ENCODE peak calls at places on chromosomes 16 and 17, in seven cellular contexts. N is astrocyte, S is neuronal stem cell, Q is keratinocyte, A is neural progenitor cell, H is PC-3, Y is DND-41. R is an unnamed sample.

GRCh38 chr16:48930951-48931553 is 321.1 kb upstream of the N4BP1 start:
- DNase-seq in S (no peak), H (no peak), A (no peak), Q (no peak), Y (no peak), N (no peak), R (no peak)

GRCh38 chr16:53821487-53821886 is 117.5 kb downstream of the FTO start:
- DNase-seq in H (peak; percentile 76), A (no peak), Q (peak; percentile 30), S (no peak), Y (no peak), N (peak; percentile 78), R (peak; percentile 83)

GRCh38 chr16:11205754-11206459 is 50.1 kb downstream of the SOCS1 start:
- DNase-seq in S (no peak), H (no peak), A (no peak), N (no peak), Y (no peak), Q (no peak), R (peak; percentile 41)

GRCh38 chr16:8686879-8687278 is 12.5 kb downstream of the ABAT start:
- DNase-seq in Q (no peak), N (no peak), S (no peak), A (no peak), Y (no peak), H (no peak), R (no peak)

GRCh38 chr17:836154-836553 is 54.0 kb downstream of the MRM3 start:
- DNase-seq in N (peak; percentile 79), A (no peak), Q (no peak), Y (no peak), H (no peak), S (no peak), R (peak; percentile 83)

GRCh38 chr16:8645141-8645521 is 23.6 kb downstream of the METTL22 start:
- DNase-seq in N (no peak), H (no peak), Q (no peak), S (no peak), A (no peak), Y (no peak), R (no peak)

GRCh38 chr17:8300629-8301242 is 5.5 kb upstream of the SLC25A35 start:
- DNase-seq in A (peak; percentile 83), H (peak; percentile 69), S (peak; percentile 51), N (peak; percentile 39), Q (no peak), Y (peak; percentile 72), R (peak; percentile 75)

GRCh38 chr16:86874141-86874540 is 295.8 kb downstream of the FOXL1 start:
- DNase-seq in Q (no peak), A (peak; percentile 58), Y (peak; percentile 48), N (no peak), S (no peak), H (peak; percentile 53), R (no peak)

GRCh38 chr17:76279742-76280287 is 14.7 kb downstream of the UBALD2 start:
- DNase-seq in Y (no peak), S (no peak), A (no peak), H (no peak), N (no peak), Q (no peak), R (no peak)

GRCh38 chr16:2819179-2819938 is 2.3 kb downstream of the PRSS21 start:
- DNase-seq in H (no peak), A (no peak), S (no peak), N (no peak), Q (no peak), Y (no peak), R (no peak)

GRCh38 chr17:40813804-40814203 is 8.6 kb downstream of the KRT10 start:
- DNase-seq in A (no peak), S (no peak), N (peak; percentile 46), H (peak; percentile 83), Q (peak; percentile 58), Y (no peak), R (peak; percentile 57)

GRCh38 chr17:55726440-55726839 is 3.8 kb upstream of the TMEM100 start:
- DNase-seq in N (peak; percentile 91), S (no peak), A (no peak), H (peak; percentile 70), Y (no peak), Q (peak; percentile 30), R (peak; percentile 93)

GRCh38 chr17:29143894-29144293 is 36.3 kb downstream of the MYO18A start:
- DNase-seq in Y (no peak), Q (no peak), H (peak; percentile 37), N (no peak), A (peak; percentile 50), S (no peak), R (no peak)

GRCh38 chr17:67262420-67262819 is 17.4 kb upstream of the HELZ start:
- DNase-seq in S (no peak), Q (no peak), Y (no peak), H (no peak), A (peak; percentile 33), N (no peak), R (no peak)

GRCh38 chr16:55297910-55298175 is 26.2 kb upstream of the IRX6 start:
- DNase-seq in Q (peak; percentile 23), Y (no peak), S (no peak), A (no peak), N (peak; percentile 39), H (peak; percentile 22), R (peak; percentile 57)

GRCh38 chr16:11977206-11978041 is 890 bp downstream of the SNX29 start:
- DNase-seq in Y (no peak), N (peak; percentile 81), A (peak; percentile 35), H (peak; percentile 71), Q (peak; percentile 38), S (no peak), R (peak; percentile 85)

GRCh38 chr16:88542231-88542630 is 28.0 kb upstream of the ZC3H18 start:
- DNase-seq in S (no peak), N (no peak), H (no peak), A (no peak), Y (no peak), Q (no peak), R (no peak)

GRCh38 chr17:57916925-57917858 is 38.0 kb downstream of the CUEDC1 start:
- DNase-seq in Y (no peak), S (no peak), N (no peak), H (peak; percentile 39), A (no peak), Q (no peak), R (no peak)

GRCh38 chr17:7888184-7888920 is at the start of gene CHD3:
- DNase-seq in Y (no peak), S (no peak), N (no peak), Q (no peak), A (peak; percentile 31), H (peak; percentile 71), R (peak; percentile 38)

GRCh38 chr17:14318109-14318905 is 17.4 kb downstream of the HS3ST3B1 start:
- DNase-seq in Y (no peak), Q (no peak), N (no peak), A (no peak), S (no peak), H (no peak), R (no peak)

GRCh38 chr16:16062023-16062932 is 112.9 kb downstream of the ABCC1 start:
- DNase-seq in Y (peak; percentile 83), N (no peak), Q (no peak), A (peak; percentile 11), S (no peak), H (no peak), R (peak; percentile 41)

GRCh38 chr16:19377864-19378263 is 39.8 kb upstream of the TMC5 start:
- DNase-seq in Q (no peak), A (no peak), Y (no peak), N (no peak), S (no peak), H (no peak), R (no peak)

GRCh38 chr16:75116081-75116910 is at the start of gene LDHD:
- DNase-seq in Y (no peak), Q (no peak), A (peak; percentile 67), H (peak; percentile 75), S (no peak), N (peak; percentile 47), R (peak; percentile 62)
- H2AFZ ChIP-seq in Y (no peak within 1 kb of the TSS), Q (no peak within 1 kb of the TSS), A (peak within 1 kb of the TSS; percentile 91), H (peak within 1 kb of the TSS; percentile 74), S (peak within 1 kb of the TSS; percentile 54), N (no peak within 1 kb of the TSS), R (no peak within 1 kb of the TSS)

GRCh38 chr17:81332118-81332834 is 37.2 kb upstream of the SLC38A10 start:
- DNase-seq in Y (no peak), Q (no peak), N (no peak), S (no peak), H (no peak), A (no peak), R (no peak)
- H3K4me1 ChIP-seq in Y (no peaks in the 10 kb centered on the region), Q (peaks cover 35% of the 10 kb centered on the region), N (peaks cover 15% of the 10 kb centered on the region), S (peaks cover 31% of the 10 kb centered on the region), H (peaks cover 40% of the 10 kb centered on the region), A (peaks cover 38% of the 10 kb centered on the region), R (peaks cover 10% of the 10 kb centered on the region)

DNA sequence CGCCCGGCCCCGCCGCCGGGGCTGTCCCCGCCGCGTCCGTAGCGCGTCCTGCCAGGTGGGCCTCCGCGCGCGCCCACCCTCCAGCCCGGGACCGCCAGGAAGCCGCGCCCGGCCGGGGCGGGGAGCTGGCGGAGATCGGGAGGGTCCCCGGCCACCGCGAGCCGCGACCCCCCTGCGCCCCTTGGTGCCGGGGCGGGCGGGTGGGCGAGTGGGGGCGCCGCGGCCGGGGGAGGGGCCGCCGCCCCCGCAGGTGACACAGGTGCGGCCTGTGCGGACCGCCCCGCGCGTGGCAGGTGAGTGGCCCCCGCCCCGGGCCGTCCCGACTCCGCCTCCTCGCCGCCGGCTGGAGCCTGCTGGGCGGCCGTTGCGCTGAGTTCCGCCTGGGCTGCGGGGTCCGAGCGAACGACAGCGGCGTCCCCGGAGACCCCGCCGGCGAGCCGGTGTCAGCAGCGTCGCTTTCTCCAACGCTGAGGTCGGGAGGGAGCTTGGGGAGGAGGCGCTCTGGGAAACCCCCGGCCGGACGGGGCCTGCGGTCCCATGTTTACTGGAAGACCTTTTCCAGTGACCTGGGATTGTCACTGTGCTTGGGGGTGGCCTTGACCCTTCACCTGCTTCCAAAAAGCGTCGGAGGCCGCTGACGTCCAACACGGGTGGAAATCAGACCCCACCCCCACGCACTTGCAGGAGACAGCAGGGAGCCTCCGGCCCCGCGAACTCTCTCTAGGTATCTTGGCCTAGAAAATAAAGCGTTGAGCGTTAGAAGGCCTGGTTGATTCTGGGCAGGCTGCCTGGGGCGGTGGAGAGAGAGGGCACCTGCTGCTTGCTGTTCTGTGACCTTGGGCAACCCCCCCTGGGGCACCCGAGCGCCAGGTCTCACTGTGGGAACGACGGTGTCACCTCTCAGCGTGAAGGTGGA is 542 bp downstream of the KLHL36 start:
- DNase-seq in N (no peak), H (peak; percentile 26), Y (peak; percentile 20), Q (no peak), S (no peak), A (peak; percentile 69), R (peak; percentile 13)
- H2AFZ ChIP-seq in N (peak overlapping the region; percentile 28), H (peak overlapping the region; percentile 15), Y (peak overlapping the region; percentile 57), Q (peak overlapping the region; percentile 25), S (peak overlapping the region; percentile 96), A (no peak overlapping the region), R (no peak overlapping the region)

GRCh38 chr16:78606572-78606971 is 507.1 kb downstream of the WWOX start:
- DNase-seq in A (peak; percentile 55), S (peak; percentile 49), H (no peak), N (no peak), Y (no peak), Q (no peak), R (no peak)

GRCh38 chr16:78607465-78607864 is 508.0 kb downstream of the WWOX start:
- DNase-seq in A (no peak), Y (no peak), Q (no peak), N (peak; percentile 20), H (no peak), S (no peak), R (peak; percentile 67)

GRCh38 chr16:78608305-78608776 is 508.9 kb downstream of the WWOX start:
- DNase-seq in A (no peak), Q (no peak), H (no peak), Y (no peak), S (no peak), N (no peak), R (no peak)

GRCh38 chr16:78605548-78606097 is 506.2 kb downstream of the WWOX start:
- DNase-seq in Y (no peak), N (no peak), H (no peak), Q (no peak), A (no peak), S (no peak), R (no peak)

GRCh38 chr16:78607022-78607421 is 507.6 kb downstream of the WWOX start:
- DNase-seq in Y (no peak), S (no peak), N (no peak), Q (no peak), A (no peak), H (no peak), R (no peak)
- H3K4me1 ChIP-seq in Y (peaks cover 16% of the 10 kb centered on the region), S (peaks cover 24% of the 10 kb centered on the region), N (no peaks in the 10 kb centered on the region), Q (no peaks in the 10 kb centered on the region), A (peaks cover 44% of the 10 kb centered on the region), H (no peaks in the 10 kb centered on the region), R (no peaks in the 10 kb centered on the region)